ENCODE peak calls at places on chromosomes 2 and 18, in four cellular contexts. A is NCI-H2081, C is NCI-H1105, P is NCI-H1417. Z is an unnamed sample.

GRCh38 chr2:58097025-58097424 is 50.4 kb downstream of the VRK2 start:
- DNase-seq in C (no peak), A (no peak), P (no peak), Z (no peak)

GRCh38 chr2:231306791-231307440 is 88.6 kb upstream of the B3GNT7 start:
- DNase-seq in A (no peak), P (peak), C (no peak), Z (no peak)

GRCh38 chr2:197191948-197192338 is 118.6 kb downstream of the ANKRD44 start:
- DNase-seq in C (no peak), A (no peak), P (no peak), Z (no peak)

GRCh38 chr18:79803611-79804051 is 5.9 kb downstream of the KCNG2 start:
- DNase-seq in P (no peak), A (no peak), C (no peak), Z (no peak)

GRCh38 chr18:48542513-48543181 is 3.8 kb downstream of the CTIF start:
- DNase-seq in C (no peak), A (no peak), P (peak), Z (no peak)

GRCh38 chr2:30798536-30798991 is 8.7 kb downstream of the CAPN13 start:
- DNase-seq in A (peak), P (peak), C (no peak), Z (peak)

GRCh38 chr2:38508311-38509039 is 94.3 kb downstream of the HNRNPLL start:
- DNase-seq in P (peak), A (peak), C (peak), Z (peak)

GRCh38 chr18:24023185-24023814 is 8.7 kb downstream of the TTC39C start:
- DNase-seq in C (no peak), P (no peak), A (no peak), Z (no peak)

GRCh38 chr2:86044614-86045013 is 61.1 kb downstream of the POLR1A start:
- DNase-seq in A (no peak), P (no peak), C (no peak), Z (no peak)

GRCh38 chr2:26754539-26754938 is 9.5 kb upstream of the SLC35F6 start:
- DNase-seq in A (no peak), C (no peak), P (no peak), Z (no peak)

GRCh38 chr2:55862269-55862668 is 61.3 kb downstream of the EFEMP1 start:
- DNase-seq in P (no peak), A (no peak), C (no peak), Z (no peak)

GRCh38 chr2:68916226-68916625 is 36.5 kb downstream of the GKN2 start:
- DNase-seq in P (no peak), C (no peak), A (no peak), Z (no peak)

GRCh38 chr2:86764661-86765307 is 25.9 kb downstream of the CD8A start:
- DNase-seq in P (peak), A (peak), C (peak), Z (no peak)

GRCh38 chr18:68791801-68792200 is 6.1 kb upstream of the CCDC102B start:
- DNase-seq in C (no peak), A (no peak), P (peak), Z (no peak)

GRCh38 chr2:8582191-8582849 is 99.5 kb upstream of the ID2 start:
- DNase-seq in C (no peak), P (no peak), A (no peak), Z (no peak)

GRCh38 chr2:40690036-40690435 is 238.1 kb upstream of the SLC8A1 start:
- DNase-seq in A (no peak), P (no peak), C (no peak), Z (no peak)

GRCh38 chr2:221096651-221097567 is 475.2 kb downstream of the EPHA4 start:
- DNase-seq in P (no peak), C (no peak), A (no peak), Z (no peak)

Z was measured in NCI-H2029.